ENCODE peak calls at places on chromosomes 16 and 17, in five cellular contexts. One of them, this sample, is unnamed.

GRCh38 chr17:1878419-1879121 is 48.8 kb downstream of the RPA1 start:
- DNase-seq in Kasumi-1: no peak
- DNase-seq in AML-193: no peak
- DNase-seq in NCI-H146: no peak
- DNase-seq in H1: no peak
- DNase-seq in this sample: no peak

GRCh38 chr17:48173191-48173590 is 65.6 kb downstream of the SNX11 start:
- DNase-seq in Kasumi-1: no peak
- DNase-seq in NCI-H146: no peak
- DNase-seq in AML-193: no peak
- DNase-seq in H1: no peak
- DNase-seq in this sample: no peak

GRCh38 chr17:77783991-77784820 is 174.3 kb upstream of the TNRC6C start:
- DNase-seq in H1: no peak
- DNase-seq in AML-193: no peak
- DNase-seq in Kasumi-1: no peak
- DNase-seq in NCI-H146: no peak
- DNase-seq in this sample: peak

GRCh38 chr17:57708401-57708800 is 36.7 kb downstream of the CCDC182 start:
- DNase-seq in AML-193: no peak
- DNase-seq in Kasumi-1: peak
- DNase-seq in NCI-H146: peak
- DNase-seq in H1: peak
- DNase-seq in this sample: no peak

GRCh38 chr16:19874816-19875546 is 9.7 kb downstream of the GPRC5B start:
- DNase-seq in NCI-H146: peak
- DNase-seq in H1: no peak
- DNase-seq in AML-193: no peak
- DNase-seq in Kasumi-1: no peak
- DNase-seq in this sample: no peak

GRCh38 chr16:57284206-57284951 is at the start of gene PLLP:
- DNase-seq in NCI-H146: peak
- DNase-seq in Kasumi-1: no peak
- DNase-seq in H1: peak
- DNase-seq in AML-193: no peak
- DNase-seq in this sample: no peak

GRCh38 chr17:37642706-37643105 is 540 bp downstream of the DDX52 start:
- DNase-seq in NCI-H146: peak
- DNase-seq in H1: no peak
- DNase-seq in Kasumi-1: peak
- DNase-seq in AML-193: no peak
- DNase-seq in this sample: no peak

GRCh38 chr17:60102632-60103047 is 23.9 kb upstream of the HEATR6 start:
- DNase-seq in Kasumi-1: peak
- DNase-seq in NCI-H146: no peak
- DNase-seq in H1: no peak
- DNase-seq in AML-193: peak
- DNase-seq in this sample: no peak

GRCh38 chr16:70746708-70747424 is 54.1 kb downstream of the VAC14 start:
- DNase-seq in H1: no peak
- DNase-seq in AML-193: peak
- DNase-seq in Kasumi-1: no peak
- DNase-seq in NCI-H146: peak
- DNase-seq in this sample: no peak

GRCh38 chr17:75486151-75486550 is 29.2 kb downstream of the CASKIN2 start:
- DNase-seq in Kasumi-1: no peak
- DNase-seq in NCI-H146: no peak
- DNase-seq in AML-193: no peak
- DNase-seq in H1: no peak
- DNase-seq in this sample: no peak

This sample was measured in GM18507.